ENCODE peak calls at places on chromosomes 13 and 19, in five cellular contexts. Y is CD4-positive, alpha-beta T cell; X is HFF-Myc; S is RWPE1; E is bronchial epithelial cell. L is an unnamed sample.

GRCh38 chr13:31468114-31468902 is 268.5 kb downstream of the B3GLCT start:
- DNase-seq in Y (no peak), X (no peak), S (no peak), E (no peak), L (no peak)

GRCh38 chr13:42078113-42078769 is 29.8 kb downstream of the DGKH start:
- DNase-seq in Y (no peak), X (peak; percentile 52), S (no peak), E (no peak), L (no peak)

GRCh38 chr19:33300016-33300981 is 2.0 kb downstream of the CEBPA start:
- DNase-seq in Y (no peak), X (no peak), S (no peak), E (no peak), L (no peak)

GRCh38 chr19:3149526-3150505 is 14.0 kb downstream of the GNA15 start:
- DNase-seq in Y (no peak), X (no peak), S (no peak), E (no peak), L (no peak)

GRCh38 chr19:47231215-47232054 is 436 bp upstream of the BBC3 start:
- DNase-seq in Y (peak; percentile 77), X (peak; percentile 66), S (peak; percentile 78), E (peak; percentile 37), L (peak; percentile 82)

GRCh38 chr13:33375421-33375820 is 89.9 kb upstream of the STARD13 start:
- DNase-seq in Y (no peak), X (no peak), S (no peak), E (no peak), L (no peak)

GRCh38 chr13:107422421-107422820 is 792.9 kb downstream of the LIG4 start:
- DNase-seq in Y (no peak), X (no peak), S (no peak), E (no peak), L (no peak)

GRCh38 chr13:100409132-100409531 is 179.5 kb downstream of the GGACT start:
- DNase-seq in Y (no peak), X (no peak), S (no peak), E (no peak), L (no peak)

GRCh38 chr13:57918913-57919312 is 287.4 kb downstream of the PCDH17 start:
- DNase-seq in Y (no peak), X (no peak), S (no peak), E (no peak), L (no peak)

GRCh38 chr19:1089891-1090290 is 5.3 kb downstream of the POLR2E start:
- DNase-seq in Y (no peak), X (no peak), S (no peak), E (no peak), L (no peak)

GRCh38 chr13:78430166-78430791 is 173.1 kb downstream of the POU4F1 start:
- DNase-seq in Y (no peak), X (no peak), S (no peak), E (no peak), L (no peak)

GRCh38 chr13:89832827-89833226 is 1514.7 kb upstream of the MIR17HG start:
- DNase-seq in Y (no peak), X (no peak), S (no peak), E (peak; percentile 10), L (no peak)

GRCh38 chr13:21823416-21823815 is 152.5 kb downstream of the FGF9 start:
- DNase-seq in Y (no peak), X (no peak), S (no peak), E (no peak), L (no peak)

L was measured in occipital lobe.